ENCODE peak calls at places on chromosome 19, in four cellular contexts. One of them, this sample, is unnamed.

GRCh38 chr19:15841875-15842569 is 26.6 kb upstream of the OR10H1 start:
- DNase-seq in HCT116: no peak
- DNase-seq in K562: peak
- DNase-seq in HepG2: no peak
- DNase-seq in this sample: no peak

GRCh38 chr19:11261902-11262839 is at the start of gene DOCK6:
- DNase-seq in HCT116: no peak
- DNase-seq in K562: peak
- DNase-seq in HepG2: no peak
- DNase-seq in this sample: no peak

GRCh38 chr19:31338069-31338767 is 11.0 kb downstream of the TSHZ3 start:
- DNase-seq in HCT116: no peak
- DNase-seq in K562: peak
- DNase-seq in HepG2: peak
- DNase-seq in this sample: no peak

GRCh38 chr19:36111200-36111539 is 227 bp downstream of the OVOL3 start:
- DNase-seq in HCT116: no peak
- DNase-seq in K562: no peak
- DNase-seq in HepG2: no peak
- DNase-seq in this sample: no peak

GRCh38 chr19:3507371-3508120 is 1.4 kb downstream of the FZR1 start:
- DNase-seq in HCT116: no peak
- DNase-seq in K562: peak
- DNase-seq in HepG2: peak
- DNase-seq in this sample: no peak

GRCh38 chr19:55676384-55676783 is 1.4 kb downstream of the EPN1 start:
- DNase-seq in HCT116: no peak
- DNase-seq in K562: no peak
- DNase-seq in HepG2: no peak
- DNase-seq in this sample: no peak

GRCh38 chr19:56393119-56394012 is at the start of gene ZNF582:
- DNase-seq in HCT116: no peak
- DNase-seq in K562: peak
- DNase-seq in HepG2: peak
- DNase-seq in this sample: no peak

GRCh38 chr19:1950640-1951039 is 9.7 kb downstream of the CSNK1G2 start:
- DNase-seq in HCT116: no peak
- DNase-seq in K562: no peak
- DNase-seq in HepG2: no peak
- DNase-seq in this sample: no peak

GRCh38 chr19:33302974-33303790 is 848 bp upstream of the CEBPA start:
- DNase-seq in HCT116: no peak
- DNase-seq in K562: no peak
- DNase-seq in HepG2: no peak
- DNase-seq in this sample: no peak

GRCh38 chr19:38849147-38849745 is 540 bp downstream of the HNRNPL start:
- DNase-seq in HCT116: peak
- DNase-seq in K562: peak
- DNase-seq in HepG2: peak
- DNase-seq in this sample: peak

GRCh38 chr19:16825312-16826168 is 3.7 kb upstream of the SIN3B start:
- DNase-seq in HCT116: no peak
- DNase-seq in K562: no peak
- DNase-seq in HepG2: no peak
- DNase-seq in this sample: no peak

GRCh38 chr19:4609878-4610511 is 29.3 kb upstream of the TNFAIP8L1 start:
- DNase-seq in HCT116: no peak
- DNase-seq in K562: no peak
- DNase-seq in HepG2: no peak
- DNase-seq in this sample: no peak

GRCh38 chr19:49877879-49878743 is 609 bp downstream of the TBC1D17 start:
- DNase-seq in HCT116: peak
- DNase-seq in K562: peak
- DNase-seq in HepG2: peak
- DNase-seq in this sample: no peak

GRCh38 chr19:17376935-17377600 is at the start of gene PLVAP:
- DNase-seq in HCT116: no peak
- DNase-seq in K562: peak
- DNase-seq in HepG2: no peak
- DNase-seq in this sample: no peak

GRCh38 chr19:9967326-9967725 is 31.0 kb upstream of the OLFM2 start:
- DNase-seq in HCT116: no peak
- DNase-seq in K562: no peak
- DNase-seq in HepG2: no peak
- DNase-seq in this sample: no peak

GRCh38 chr19:29562299-29563297 is 36.8 kb downstream of the VSTM2B start:
- DNase-seq in HCT116: no peak
- DNase-seq in K562: no peak
- DNase-seq in HepG2: no peak
- DNase-seq in this sample: no peak

GRCh38 chr19:41951686-41952172 is 7.4 kb downstream of the RABAC1 start:
- DNase-seq in HCT116: peak
- DNase-seq in K562: peak
- DNase-seq in HepG2: peak
- DNase-seq in this sample: peak

GRCh38 chr19:3132971-3133792 is 2.7 kb upstream of the GNA15 start:
- DNase-seq in HCT116: no peak
- DNase-seq in K562: peak
- DNase-seq in HepG2: no peak
- DNase-seq in this sample: no peak

GRCh38 chr19:29576761-29577661 is 29.1 kb upstream of the POP4 start:
- DNase-seq in HCT116: no peak
- DNase-seq in K562: no peak
- DNase-seq in HepG2: no peak
- DNase-seq in this sample: no peak

GRCh38 chr19:32662186-32662585 is 12.8 kb downstream of the ANKRD27 start:
- DNase-seq in HCT116: no peak
- DNase-seq in K562: no peak
- DNase-seq in HepG2: no peak
- DNase-seq in this sample: no peak

GRCh38 chr19:36605839-36606478 is 846 bp downstream of the ZNF382 start:
- DNase-seq in HCT116: no peak
- DNase-seq in K562: no peak
- DNase-seq in HepG2: no peak
- DNase-seq in this sample: no peak

GRCh38 chr19:52198678-52199077 is 8.8 kb downstream of the PPP2R1A start:
- DNase-seq in HCT116: no peak
- DNase-seq in K562: no peak
- DNase-seq in HepG2: no peak
- DNase-seq in this sample: no peak

GRCh38 chr19:54336893-54337857 is 1.8 kb downstream of the LILRA4 start:
- DNase-seq in HCT116: no peak
- DNase-seq in K562: no peak
- DNase-seq in HepG2: no peak
- DNase-seq in this sample: no peak

GRCh38 chr19:2549701-2550191 is 73.8 kb downstream of the GADD45B start:
- DNase-seq in HCT116: no peak
- DNase-seq in K562: no peak
- DNase-seq in HepG2: no peak
- DNase-seq in this sample: no peak

GRCh38 chr19:292951-293350 is 1.7 kb upstream of the PLPP2 start:
- DNase-seq in HCT116: no peak
- DNase-seq in K562: no peak
- DNase-seq in HepG2: no peak
- DNase-seq in this sample: no peak

GRCh38 chr19:47109177-47109540 is 4.4 kb downstream of the ZC3H4 start:
- DNase-seq in HCT116: no peak
- DNase-seq in K562: no peak
- DNase-seq in HepG2: no peak
- DNase-seq in this sample: no peak
- H3K4me3 ChIP-seq in HCT116: no peak
- H3K4me3 ChIP-seq in K562: peak
- H3K4me3 ChIP-seq in HepG2: no peak
- H3K4me3 ChIP-seq in this sample: peak

GRCh38 chr19:46838160-46838559 is 12.5 kb downstream of the AP2S1 start:
- DNase-seq in HCT116: no peak
- DNase-seq in K562: peak
- DNase-seq in HepG2: no peak
- DNase-seq in this sample: no peak

GRCh38 chr19:46842791-46843190 is 7.9 kb downstream of the AP2S1 start:
- DNase-seq in HCT116: no peak
- DNase-seq in K562: no peak
- DNase-seq in HepG2: no peak
- DNase-seq in this sample: no peak

GRCh38 chr19:46839752-46840151 is 10.9 kb downstream of the AP2S1 start:
- DNase-seq in HCT116: no peak
- DNase-seq in K562: peak
- DNase-seq in HepG2: no peak
- DNase-seq in this sample: no peak

GRCh38 chr19:46841458-46842083 is 9.1 kb downstream of the AP2S1 start:
- DNase-seq in HCT116: no peak
- DNase-seq in K562: peak
- DNase-seq in HepG2: no peak
- DNase-seq in this sample: no peak

GRCh38 chr19:46840157-46840942 is 10.3 kb downstream of the AP2S1 start:
- DNase-seq in HCT116: no peak
- DNase-seq in K562: peak
- DNase-seq in HepG2: peak
- DNase-seq in this sample: no peak
- TF ChIP-seq TCF7L2 in HCT116: no peak
- TF ChIP-seq TCF7L2 in K562: no peak
- TF ChIP-seq TCF7L2 in HepG2: no peak
- TF ChIP-seq TCF7L2 in this sample: no peak

GRCh38 chr19:22428299-22428913 is 6.3 kb upstream of the ZNF98 start:
- DNase-seq in HCT116: no peak
- DNase-seq in K562: no peak
- DNase-seq in HepG2: no peak
- DNase-seq in this sample: no peak
- H3K4me3 ChIP-seq in HCT116: no peak
- H3K4me3 ChIP-seq in K562: no peak
- H3K4me3 ChIP-seq in HepG2: no peak
- H3K4me3 ChIP-seq in this sample: no peak

DNA sequence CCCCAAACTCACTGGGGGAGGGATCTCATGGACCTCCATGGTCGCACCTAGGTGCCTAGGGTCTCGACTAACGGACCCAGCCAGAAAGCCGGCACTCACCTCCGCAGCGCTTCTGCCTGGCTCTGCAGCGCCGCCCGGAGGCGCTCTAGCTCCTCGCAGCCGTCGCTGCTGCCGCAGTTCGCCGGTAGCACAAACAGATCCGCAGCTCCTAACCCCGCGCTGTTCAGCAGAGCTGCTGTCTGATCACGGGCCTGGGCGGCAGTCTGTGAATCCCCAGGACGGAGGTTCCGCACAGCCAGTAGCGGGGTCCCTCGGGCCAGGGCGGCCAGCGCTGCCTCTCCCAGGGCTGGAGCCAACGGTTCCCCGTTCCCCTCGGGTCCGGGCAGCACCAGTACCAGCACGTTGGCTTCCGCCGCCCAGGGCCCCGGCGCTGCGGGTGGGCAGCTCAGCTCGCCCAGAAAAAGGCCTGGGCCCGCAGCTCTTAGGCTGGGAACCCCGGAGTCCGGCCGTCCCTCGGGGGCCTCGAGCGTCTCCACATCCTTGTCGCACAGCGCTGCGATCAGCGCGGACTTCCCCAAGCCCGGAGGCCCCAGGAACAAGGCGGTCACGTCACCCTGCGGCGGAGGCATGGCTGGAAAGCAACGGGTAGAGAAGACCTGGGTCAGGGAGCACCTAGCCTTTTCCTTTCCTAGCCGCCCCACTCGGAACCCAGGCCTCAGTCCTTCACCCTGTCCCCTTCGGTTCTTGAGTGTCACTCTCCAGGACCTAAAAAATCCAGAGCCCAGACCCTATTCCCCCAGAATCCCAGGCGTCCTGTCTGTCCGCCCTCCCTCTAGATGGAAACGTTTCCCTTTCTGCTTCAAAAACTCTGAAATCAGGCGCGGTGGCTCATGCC is 977 bp downstream of the IRGQ start:
- DNase-seq in HCT116: peak
- DNase-seq in K562: peak
- DNase-seq in HepG2: peak
- DNase-seq in this sample: no peak
- TF ChIP-seq TCF7L2 in HCT116: no peak
- TF ChIP-seq TCF7L2 in K562: no peak
- TF ChIP-seq TCF7L2 in HepG2: no peak
- TF ChIP-seq TCF7L2 in this sample: no peak

DNA sequence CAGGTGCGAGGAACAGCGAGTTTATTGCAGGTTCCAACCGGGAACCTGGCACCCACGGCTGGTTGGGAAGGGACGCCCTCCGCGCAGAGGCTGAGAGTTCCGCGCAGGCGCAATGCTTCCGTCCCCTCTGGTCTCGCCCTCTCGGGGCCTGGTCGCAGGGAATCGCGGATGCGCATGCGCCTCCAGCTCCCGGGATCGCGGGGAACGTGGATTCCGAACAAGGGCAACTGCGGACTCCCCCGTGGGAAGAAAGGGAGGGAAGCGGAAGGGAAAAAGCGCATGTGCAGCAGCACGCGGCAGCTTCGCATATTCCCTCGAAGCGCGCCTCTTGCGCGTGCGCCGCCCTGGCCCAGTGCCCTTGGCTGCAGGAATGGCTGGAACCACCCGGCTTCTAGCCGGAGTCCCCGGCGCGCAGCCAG is 1.1 kb downstream of the TSSK6 start:
- DNase-seq in HCT116: no peak
- DNase-seq in K562: no peak
- DNase-seq in HepG2: no peak
- DNase-seq in this sample: no peak
- H3K4me3 ChIP-seq in HCT116: no peak
- H3K4me3 ChIP-seq in K562: no peak
- H3K4me3 ChIP-seq in HepG2: no peak
- H3K4me3 ChIP-seq in this sample: no peak

This sample was measured in Panc1.